ENCODE peak calls at places on chromosomes 7 and 10, in six cellular contexts. D is NCI-H748 treated with DMSO at 0.1 percent for 48 hours, T is NCI-H1105 treated with DMSO at 0.1 percent for 48 hours, E is cardiac fibroblast, C is GM23338, U is A172. H is an unnamed sample.

GRCh38 chr7:45456105-45456504 is 118.1 kb upstream of the ADCY1 start:
- DNase-seq in T (no peak), E (no peak), C (no peak), D (no peak), U (no peak), H (no peak)

GRCh38 chr7:133820584-133820983 is 306.6 kb upstream of the LRGUK start:
- DNase-seq in D (no peak), C (no peak), T (no peak), U (no peak), E (no peak), H (no peak)

GRCh38 chr7:23700058-23700457 is 10.0 kb upstream of the STK31 start:
- DNase-seq in C (no peak), D (no peak), E (no peak), U (no peak), T (peak), H (no peak)

GRCh38 chr7:607938-608337 is 88.3 kb upstream of the PDGFA start:
- DNase-seq in U (no peak), C (no peak), E (no peak), T (no peak), D (no peak), H (no peak)

GRCh38 chr7:158750702-158751101 is 46.1 kb upstream of the NCAPG2 start:
- DNase-seq in T (no peak), U (no peak), D (no peak), C (no peak), E (no peak), H (no peak)

GRCh38 chr7:139476891-139477290 is 6.6 kb downstream of the KLRG2 start:
- DNase-seq in T (no peak), C (no peak), E (no peak), D (no peak), U (no peak), H (no peak)

GRCh38 chr7:157022681-157023588 is 12.5 kb upstream of the MNX1 start:
- DNase-seq in C (peak), T (no peak), D (no peak), E (no peak), U (no peak), H (no peak)

GRCh38 chr10:73785721-73786511 is 510 bp downstream of the ZSWIM8 start:
- DNase-seq in C (peak), E (peak), T (no peak), D (no peak), U (peak), H (peak)

GRCh38 chr10:123102673-123103072 is 33.1 kb upstream of the HMX3 start:
- DNase-seq in T (no peak), C (no peak), U (no peak), D (no peak), E (no peak), H (no peak)

GRCh38 chr7:151058766-151059361 is 525 bp upstream of the SLC4A2 start:
- DNase-seq in T (no peak), U (no peak), D (no peak), C (no peak), E (peak), H (peak)

GRCh38 chr10:47330366-47330765 is 8.1 kb downstream of the GDF2 start:
- DNase-seq in U (no peak), E (no peak), D (no peak), C (no peak), T (no peak), H (no peak)

GRCh38 chr10:52280051-52280450 is 34.0 kb upstream of the DKK1 start:
- DNase-seq in C (no peak), U (no peak), D (no peak), E (peak), T (no peak), H (no peak)

GRCh38 chr7:134365341-134366054 is 48.8 kb upstream of the SLC35B4 start:
- DNase-seq in C (no peak), U (no peak), E (peak), D (no peak), T (no peak), H (no peak)

GRCh38 chr7:105581066-105581811 is at the start of gene EFCAB10:
- DNase-seq in D (peak), E (peak), C (peak), U (no peak), T (peak), H (peak)

GRCh38 chr10:49323896-49324270 is 24.9 kb downstream of the C10orf71 start:
- DNase-seq in E (no peak), D (no peak), T (no peak), U (no peak), C (no peak), H (no peak)

GRCh38 chr7:141700848-141701371 is 1.1 kb downstream of the DENND11 start:
- DNase-seq in E (no peak), C (peak), D (no peak), T (peak), U (no peak), H (no peak)

GRCh38 chr10:3783721-3784432 is 1.1 kb downstream of the KLF6 start:
- DNase-seq in C (peak), E (peak), U (no peak), D (peak), T (peak), H (peak)

GRCh38 chr10:96618648-96619047 is 31.8 kb upstream of the TM9SF3 start:
- DNase-seq in U (peak), C (no peak), T (peak), D (no peak), E (peak), H (no peak)

GRCh38 chr7:117019786-117020604 is 66.7 kb downstream of the ST7 start:
- DNase-seq in E (peak), C (peak), T (peak), D (peak), U (peak), H (peak)

GRCh38 chr7:896346-897075 is 20.2 kb downstream of the GET4 start:
- DNase-seq in D (no peak), C (no peak), U (no peak), T (no peak), E (no peak), H (no peak)

GRCh38 chr7:16398211-16399017 is 22.9 kb downstream of the CRPPA start:
- DNase-seq in C (no peak), T (no peak), E (no peak), U (no peak), D (no peak), H (no peak)

GRCh38 chr7:22864855-22865606 is 42.4 kb upstream of the TOMM7 start:
- DNase-seq in E (peak), D (no peak), U (no peak), T (no peak), C (no peak), H (no peak)

GRCh38 chr10:130500251-130501000 is 364.2 kb downstream of the GLRX3 start:
- DNase-seq in D (no peak), E (no peak), C (no peak), T (no peak), U (no peak), H (no peak)

H was measured in SW480.